ENCODE peak calls at places on chromosomes 3 and 15, in six cellular contexts. U is body of pancreas, A is hepatocyte, R is astrocyte, Q is foreskin fibroblast, C is BJ. T is an unnamed sample.

GRCh38 chr3:69199942-69200341 is 77.5 kb upstream of the LMOD3 start:
- DNase-seq in U (no peak), A (no peak), R (no peak), Q (no peak), C (no peak), T (no peak)

GRCh38 chr3:194395767-194396527 is 3.1 kb downstream of the GP5 start:
- DNase-seq in U (no peak), A (peak), R (peak), Q (peak), C (no peak), T (no peak)

GRCh38 chr3:85678713-85679112 is 719.9 kb downstream of the CADM2 start:
- DNase-seq in U (no peak), A (no peak), R (peak), Q (peak), C (no peak), T (no peak)

GRCh38 chr15:65303687-65304392 is 637 bp upstream of the RNU5B-1 start:
- DNase-seq in U (peak), A (peak), R (peak), Q (peak), C (no peak), T (no peak)

GRCh38 chr3:149551500-149551899 is 77.0 kb downstream of the TM4SF4 start:
- DNase-seq in U (no peak), A (no peak), R (no peak), Q (no peak), C (no peak), T (no peak)

GRCh38 chr3:120064641-120065040 is 29.6 kb downstream of the GSK3B start:
- DNase-seq in U (no peak), A (no peak), R (no peak), Q (no peak), C (no peak), T (no peak)

GRCh38 chr3:51944541-51945021 is 2.4 kb downstream of the PARP3 start:
- DNase-seq in U (peak), A (no peak), R (no peak), Q (no peak), C (no peak), T (no peak)

GRCh38 chr3:150763841-150764483 is 993 bp upstream of the SIAH2 start:
- DNase-seq in U (peak), A (peak), R (no peak), Q (peak), C (no peak), T (no peak)

GRCh38 chr15:96657096-96657495 is 326.6 kb downstream of the NR2F2 start:
- DNase-seq in U (no peak), A (no peak), R (no peak), Q (no peak), C (no peak), T (no peak)

GRCh38 chr15:42190370-42190769 is 17.7 kb downstream of the VPS39 start:
- DNase-seq in U (no peak), A (no peak), R (no peak), Q (no peak), C (no peak), T (no peak)

GRCh38 chr3:63386568-63386967 is 108.5 kb downstream of the SYNPR start:
- DNase-seq in U (no peak), A (no peak), R (no peak), Q (peak), C (no peak), T (no peak)

GRCh38 chr3:112298781-112299180 is 4.8 kb upstream of the SLC9C1 start:
- DNase-seq in U (no peak), A (no peak), R (no peak), Q (no peak), C (no peak), T (no peak)

GRCh38 chr3:170531054-170531453 is 54.8 kb downstream of the SLC7A14 start:
- DNase-seq in U (no peak), A (no peak), R (no peak), Q (no peak), C (no peak), T (no peak)

GRCh38 chr15:27353837-27354236 is 382.9 kb downstream of the GABRG3 start:
- DNase-seq in U (no peak), A (peak), R (peak), Q (peak), C (no peak), T (peak)

GRCh38 chr3:188531210-188531609 is 377.3 kb downstream of the LPP start:
- DNase-seq in U (no peak), A (no peak), R (peak), Q (peak), C (no peak), T (no peak)

GRCh38 chr3:130649061-130649654 is 97.5 kb downstream of the PIK3R4 start:
- DNase-seq in U (no peak), A (no peak), R (no peak), Q (no peak), C (no peak), T (no peak)

DNA sequence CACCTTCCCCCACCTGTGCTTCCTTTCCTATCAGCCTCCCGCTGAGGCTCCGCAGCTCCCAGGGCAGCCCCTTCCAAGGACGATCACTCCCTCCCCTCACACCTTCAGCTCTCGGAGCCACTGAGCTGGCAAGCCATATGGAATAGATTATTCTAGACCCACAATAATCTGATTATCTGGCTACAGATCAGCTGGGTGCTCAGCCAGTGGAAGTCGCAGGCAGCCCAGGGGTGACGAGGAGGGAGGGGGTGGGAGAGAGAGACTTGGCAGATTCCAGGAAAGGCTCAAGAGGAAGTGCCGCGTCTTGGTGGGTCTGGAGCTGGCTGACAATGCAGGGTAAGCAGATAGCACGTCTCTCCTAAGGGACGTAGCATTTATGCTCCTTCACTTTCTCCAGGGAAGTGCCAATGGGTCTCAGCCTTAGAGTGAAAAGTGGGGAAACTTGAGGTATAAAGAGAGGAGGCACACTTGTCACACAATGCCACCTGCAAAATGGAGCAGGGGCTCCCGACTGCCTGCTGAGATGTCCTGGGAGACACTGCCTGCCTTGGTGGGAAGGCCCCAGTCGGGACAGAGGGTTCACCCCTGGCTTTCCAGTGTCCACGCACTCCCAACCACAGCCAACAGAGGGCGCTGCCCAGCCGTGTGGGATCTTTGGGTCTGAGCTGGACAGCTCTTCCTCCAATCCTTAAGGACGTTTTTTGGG is 9.4 kb upstream of the MESP1 start:
- DNase-seq in U (peak), A (peak), R (peak), Q (peak), C (no peak), T (no peak)
- TF ChIP-seq CTCF in U (peak), A (peak), R (peak), Q (peak), C (peak), T (peak)

GRCh38 chr15:70754862-70755261 is 8.5 kb downstream of the UACA start:
- DNase-seq in U (no peak), A (no peak), R (no peak), Q (no peak), C (no peak), T (no peak)
- TF ChIP-seq CTCF in U (no peak), A (no peak), R (no peak), Q (no peak), C (no peak), T (no peak)

GRCh38 chr3:33377489-33377888 is 62.7 kb downstream of the UBP1 start:
- DNase-seq in U (no peak), A (no peak), R (no peak), Q (no peak), C (no peak), T (no peak)
- TF ChIP-seq CTCF in U (no peak), A (no peak), R (no peak), Q (no peak), C (no peak), T (no peak)

GRCh38 chr3:71586810-71587242 is 3.3 kb upstream of the FOXP1 start:
- DNase-seq in U (no peak), A (no peak), R (no peak), Q (no peak), C (no peak), T (no peak)
- TF ChIP-seq CTCF in U (no peak), A (no peak), R (no peak), Q (no peak), C (no peak), T (no peak)